ENCODE peak calls at places on chromosomes 1 and 21, in ten cellular contexts. One of them, this sample, is unnamed.

GRCh38 chr21:25906554-25906953 is 171.8 kb downstream of the GABPA start:
- DNase-seq in GM04503: no peak
- DNase-seq in nephron progenitor cell: no peak
- DNase-seq in Right ventricle myocardium superior: no peak
- DNase-seq in activated CD4-positive, alpha-beta T cell treated with anti-CD3 and anti-CD28 coated beads for 24 hours: no peak
- DNase-seq in HL-60: no peak
- DNase-seq in GOT3: no peak
- DNase-seq in CD8-positive, alpha-beta T cell: no peak
- DNase-seq in epithelial cell of esophagus: no peak
- DNase-seq in progenitor cell of endocrine pancreas: no peak
- DNase-seq in this sample: no peak

GRCh38 chr1:246528933-246529731 is 22.1 kb upstream of the SMYD3 start:
- DNase-seq in GM04503: no peak
- DNase-seq in nephron progenitor cell: no peak
- DNase-seq in Right ventricle myocardium superior: no peak
- DNase-seq in activated CD4-positive, alpha-beta T cell treated with anti-CD3 and anti-CD28 coated beads for 24 hours: no peak
- DNase-seq in HL-60: no peak
- DNase-seq in GOT3: no peak
- DNase-seq in CD8-positive, alpha-beta T cell: no peak
- DNase-seq in epithelial cell of esophagus: no peak
- DNase-seq in progenitor cell of endocrine pancreas: no peak
- DNase-seq in this sample: no peak

GRCh38 chr1:220300442-220301121 is 28.3 kb upstream of the RAB3GAP2 start:
- DNase-seq in GM04503: peak
- DNase-seq in nephron progenitor cell: peak
- DNase-seq in Right ventricle myocardium superior: peak
- DNase-seq in activated CD4-positive, alpha-beta T cell treated with anti-CD3 and anti-CD28 coated beads for 24 hours: no peak
- DNase-seq in HL-60: no peak
- DNase-seq in GOT3: peak
- DNase-seq in CD8-positive, alpha-beta T cell: no peak
- DNase-seq in epithelial cell of esophagus: peak
- DNase-seq in progenitor cell of endocrine pancreas: no peak
- DNase-seq in this sample: peak

GRCh38 chr1:54325705-54326461 is 80.3 kb downstream of the SSBP3 start:
- DNase-seq in GM04503: no peak
- DNase-seq in nephron progenitor cell: no peak
- DNase-seq in Right ventricle myocardium superior: no peak
- DNase-seq in activated CD4-positive, alpha-beta T cell treated with anti-CD3 and anti-CD28 coated beads for 24 hours: no peak
- DNase-seq in HL-60: no peak
- DNase-seq in GOT3: no peak
- DNase-seq in CD8-positive, alpha-beta T cell: no peak
- DNase-seq in epithelial cell of esophagus: no peak
- DNase-seq in progenitor cell of endocrine pancreas: no peak
- DNase-seq in this sample: no peak

GRCh38 chr1:213724640-213725536 is 262.9 kb upstream of the PROX1 start:
- DNase-seq in GM04503: peak
- DNase-seq in nephron progenitor cell: no peak
- DNase-seq in Right ventricle myocardium superior: peak
- DNase-seq in activated CD4-positive, alpha-beta T cell treated with anti-CD3 and anti-CD28 coated beads for 24 hours: no peak
- DNase-seq in HL-60: no peak
- DNase-seq in GOT3: peak
- DNase-seq in CD8-positive, alpha-beta T cell: no peak
- DNase-seq in epithelial cell of esophagus: no peak
- DNase-seq in progenitor cell of endocrine pancreas: no peak
- DNase-seq in this sample: peak

GRCh38 chr1:205344010-205344808 is 12.5 kb downstream of the KLHDC8A start:
- DNase-seq in GM04503: no peak
- DNase-seq in nephron progenitor cell: peak
- DNase-seq in Right ventricle myocardium superior: peak
- DNase-seq in activated CD4-positive, alpha-beta T cell treated with anti-CD3 and anti-CD28 coated beads for 24 hours: peak
- DNase-seq in HL-60: no peak
- DNase-seq in GOT3: no peak
- DNase-seq in CD8-positive, alpha-beta T cell: peak
- DNase-seq in epithelial cell of esophagus: peak
- DNase-seq in progenitor cell of endocrine pancreas: peak
- DNase-seq in this sample: peak

GRCh38 chr1:172172267-172172880 is 248.1 kb upstream of the C1orf105 start:
- DNase-seq in GM04503: no peak
- DNase-seq in nephron progenitor cell: no peak
- DNase-seq in Right ventricle myocardium superior: no peak
- DNase-seq in activated CD4-positive, alpha-beta T cell treated with anti-CD3 and anti-CD28 coated beads for 24 hours: no peak
- DNase-seq in HL-60: no peak
- DNase-seq in GOT3: no peak
- DNase-seq in CD8-positive, alpha-beta T cell: no peak
- DNase-seq in epithelial cell of esophagus: no peak
- DNase-seq in progenitor cell of endocrine pancreas: no peak
- DNase-seq in this sample: no peak

GRCh38 chr21:36297938-36298572 is 21.9 kb upstream of the MORC3 start:
- DNase-seq in GM04503: no peak
- DNase-seq in nephron progenitor cell: no peak
- DNase-seq in Right ventricle myocardium superior: no peak
- DNase-seq in activated CD4-positive, alpha-beta T cell treated with anti-CD3 and anti-CD28 coated beads for 24 hours: peak
- DNase-seq in HL-60: peak
- DNase-seq in GOT3: no peak
- DNase-seq in CD8-positive, alpha-beta T cell: peak
- DNase-seq in epithelial cell of esophagus: peak
- DNase-seq in progenitor cell of endocrine pancreas: no peak
- DNase-seq in this sample: peak

GRCh38 chr1:232127190-232127589 is 500.6 kb downstream of the DISC1 start:
- DNase-seq in GM04503: peak
- DNase-seq in nephron progenitor cell: no peak
- DNase-seq in Right ventricle myocardium superior: no peak
- DNase-seq in activated CD4-positive, alpha-beta T cell treated with anti-CD3 and anti-CD28 coated beads for 24 hours: no peak
- DNase-seq in HL-60: no peak
- DNase-seq in GOT3: no peak
- DNase-seq in CD8-positive, alpha-beta T cell: no peak
- DNase-seq in epithelial cell of esophagus: peak
- DNase-seq in progenitor cell of endocrine pancreas: no peak
- DNase-seq in this sample: peak

GRCh38 chr1:55519937-55520683 is 304.9 kb upstream of the USP24 start:
- DNase-seq in GM04503: no peak
- DNase-seq in nephron progenitor cell: no peak
- DNase-seq in Right ventricle myocardium superior: no peak
- DNase-seq in activated CD4-positive, alpha-beta T cell treated with anti-CD3 and anti-CD28 coated beads for 24 hours: no peak
- DNase-seq in HL-60: no peak
- DNase-seq in GOT3: no peak
- DNase-seq in CD8-positive, alpha-beta T cell: no peak
- DNase-seq in epithelial cell of esophagus: no peak
- DNase-seq in progenitor cell of endocrine pancreas: no peak
- DNase-seq in this sample: peak

GRCh38 chr1:94382163-94382562 is 36.0 kb upstream of the ABCD3 start:
- DNase-seq in GM04503: no peak
- DNase-seq in nephron progenitor cell: no peak
- DNase-seq in Right ventricle myocardium superior: no peak
- DNase-seq in activated CD4-positive, alpha-beta T cell treated with anti-CD3 and anti-CD28 coated beads for 24 hours: no peak
- DNase-seq in HL-60: peak
- DNase-seq in GOT3: no peak
- DNase-seq in CD8-positive, alpha-beta T cell: no peak
- DNase-seq in epithelial cell of esophagus: peak
- DNase-seq in progenitor cell of endocrine pancreas: no peak
- DNase-seq in this sample: peak

This sample was measured in kidney tubule cell.